ENCODE peak calls at places on chromosomes 1 and 21, in nine cellular contexts. One of them, this sample, is unnamed.

GRCh38 chr1:99943238-99943794 is 26.5 kb upstream of the SLC35A3 start:
- DNase-seq in kidney epithelial cell: no peak
- DNase-seq in GM12864: no peak
- DNase-seq in adrenal gland: no peak
- DNase-seq in neural progenitor cell: no peak
- DNase-seq in fibroblast of mammary gland: peak
- DNase-seq in colonic mucosa: no peak
- DNase-seq in astrocyte of the cerebellum: peak
- DNase-seq in progenitor cell of endocrine pancreas: no peak
- DNase-seq in this sample: no peak

GRCh38 chr1:2127181-2128145 is 67.1 kb downstream of the FAAP20 start:
- DNase-seq in kidney epithelial cell: no peak
- DNase-seq in GM12864: no peak
- DNase-seq in adrenal gland: no peak
- DNase-seq in neural progenitor cell: no peak
- DNase-seq in fibroblast of mammary gland: no peak
- DNase-seq in colonic mucosa: no peak
- DNase-seq in astrocyte of the cerebellum: no peak
- DNase-seq in progenitor cell of endocrine pancreas: no peak
- DNase-seq in this sample: no peak

GRCh38 chr1:150922519-150922975 is 3.6 kb upstream of the SETDB1 start:
- DNase-seq in kidney epithelial cell: peak
- DNase-seq in GM12864: peak
- DNase-seq in adrenal gland: peak
- DNase-seq in neural progenitor cell: peak
- DNase-seq in fibroblast of mammary gland: peak
- DNase-seq in colonic mucosa: peak
- DNase-seq in astrocyte of the cerebellum: peak
- DNase-seq in progenitor cell of endocrine pancreas: peak
- DNase-seq in this sample: peak

GRCh38 chr1:28811766-28812668 is at the start of gene OPRD1:
- DNase-seq in kidney epithelial cell: no peak
- DNase-seq in GM12864: no peak
- DNase-seq in adrenal gland: no peak
- DNase-seq in neural progenitor cell: peak
- DNase-seq in fibroblast of mammary gland: peak
- DNase-seq in colonic mucosa: no peak
- DNase-seq in astrocyte of the cerebellum: no peak
- DNase-seq in progenitor cell of endocrine pancreas: peak
- DNase-seq in this sample: no peak

GRCh38 chr1:208081972-208082371 is 162.2 kb downstream of the PLXNA2 start:
- DNase-seq in kidney epithelial cell: no peak
- DNase-seq in GM12864: no peak
- DNase-seq in adrenal gland: no peak
- DNase-seq in neural progenitor cell: peak
- DNase-seq in fibroblast of mammary gland: peak
- DNase-seq in colonic mucosa: no peak
- DNase-seq in astrocyte of the cerebellum: no peak
- DNase-seq in progenitor cell of endocrine pancreas: no peak
- DNase-seq in this sample: no peak

GRCh38 chr21:27807596-27807995 is 840.7 kb upstream of the ADAMTS5 start:
- DNase-seq in kidney epithelial cell: no peak
- DNase-seq in GM12864: no peak
- DNase-seq in adrenal gland: no peak
- DNase-seq in neural progenitor cell: no peak
- DNase-seq in fibroblast of mammary gland: no peak
- DNase-seq in colonic mucosa: no peak
- DNase-seq in astrocyte of the cerebellum: no peak
- DNase-seq in progenitor cell of endocrine pancreas: no peak
- DNase-seq in this sample: no peak

GRCh38 chr1:119582801-119583200 is 65.3 kb downstream of the ZNF697 start:
- DNase-seq in kidney epithelial cell: no peak
- DNase-seq in GM12864: no peak
- DNase-seq in adrenal gland: peak
- DNase-seq in neural progenitor cell: peak
- DNase-seq in fibroblast of mammary gland: peak
- DNase-seq in colonic mucosa: peak
- DNase-seq in astrocyte of the cerebellum: peak
- DNase-seq in progenitor cell of endocrine pancreas: peak
- DNase-seq in this sample: no peak

GRCh38 chr1:150805899-150806298 is 2.2 kb downstream of the CTSK start:
- DNase-seq in kidney epithelial cell: no peak
- DNase-seq in GM12864: no peak
- DNase-seq in adrenal gland: no peak
- DNase-seq in neural progenitor cell: no peak
- DNase-seq in fibroblast of mammary gland: no peak
- DNase-seq in colonic mucosa: no peak
- DNase-seq in astrocyte of the cerebellum: no peak
- DNase-seq in progenitor cell of endocrine pancreas: no peak
- DNase-seq in this sample: no peak

GRCh38 chr1:79501153-79501552 is 494.6 kb upstream of the ADGRL4 start:
- DNase-seq in kidney epithelial cell: no peak
- DNase-seq in GM12864: no peak
- DNase-seq in adrenal gland: no peak
- DNase-seq in neural progenitor cell: no peak
- DNase-seq in fibroblast of mammary gland: peak
- DNase-seq in colonic mucosa: no peak
- DNase-seq in astrocyte of the cerebellum: no peak
- DNase-seq in progenitor cell of endocrine pancreas: no peak
- DNase-seq in this sample: no peak

GRCh38 chr1:6867688-6868370 is 82.6 kb downstream of the CAMTA1 start:
- DNase-seq in kidney epithelial cell: no peak
- DNase-seq in GM12864: no peak
- DNase-seq in adrenal gland: no peak
- DNase-seq in neural progenitor cell: peak
- DNase-seq in fibroblast of mammary gland: no peak
- DNase-seq in colonic mucosa: no peak
- DNase-seq in astrocyte of the cerebellum: no peak
- DNase-seq in progenitor cell of endocrine pancreas: no peak
- DNase-seq in this sample: no peak

GRCh38 chr1:22275211-22275610 is 132.3 kb upstream of the WNT4 start:
- DNase-seq in kidney epithelial cell: no peak
- DNase-seq in GM12864: no peak
- DNase-seq in adrenal gland: no peak
- DNase-seq in neural progenitor cell: no peak
- DNase-seq in fibroblast of mammary gland: no peak
- DNase-seq in colonic mucosa: no peak
- DNase-seq in astrocyte of the cerebellum: no peak
- DNase-seq in progenitor cell of endocrine pancreas: no peak
- DNase-seq in this sample: no peak

GRCh38 chr1:205492774-205493173 is 11.7 kb upstream of the CDK18 start:
- DNase-seq in kidney epithelial cell: no peak
- DNase-seq in GM12864: no peak
- DNase-seq in adrenal gland: no peak
- DNase-seq in neural progenitor cell: no peak
- DNase-seq in fibroblast of mammary gland: no peak
- DNase-seq in colonic mucosa: no peak
- DNase-seq in astrocyte of the cerebellum: no peak
- DNase-seq in progenitor cell of endocrine pancreas: no peak
- DNase-seq in this sample: no peak

GRCh38 chr1:205491794-205492193 is 12.7 kb upstream of the CDK18 start:
- DNase-seq in kidney epithelial cell: no peak
- DNase-seq in GM12864: no peak
- DNase-seq in adrenal gland: no peak
- DNase-seq in neural progenitor cell: no peak
- DNase-seq in fibroblast of mammary gland: no peak
- DNase-seq in colonic mucosa: no peak
- DNase-seq in astrocyte of the cerebellum: no peak
- DNase-seq in progenitor cell of endocrine pancreas: no peak
- DNase-seq in this sample: no peak

GRCh38 chr1:205492201-205492667 is 12.2 kb upstream of the CDK18 start:
- DNase-seq in kidney epithelial cell: no peak
- DNase-seq in GM12864: no peak
- DNase-seq in adrenal gland: no peak
- DNase-seq in neural progenitor cell: no peak
- DNase-seq in fibroblast of mammary gland: no peak
- DNase-seq in colonic mucosa: no peak
- DNase-seq in astrocyte of the cerebellum: no peak
- DNase-seq in progenitor cell of endocrine pancreas: no peak
- DNase-seq in this sample: no peak

GRCh38 chr1:205494119-205494518 is 10.3 kb upstream of the CDK18 start:
- DNase-seq in kidney epithelial cell: no peak
- DNase-seq in GM12864: no peak
- DNase-seq in adrenal gland: no peak
- DNase-seq in neural progenitor cell: no peak
- DNase-seq in fibroblast of mammary gland: no peak
- DNase-seq in colonic mucosa: no peak
- DNase-seq in astrocyte of the cerebellum: no peak
- DNase-seq in progenitor cell of endocrine pancreas: no peak
- DNase-seq in this sample: no peak

GRCh38 chr1:205493241-205494085 is 11.0 kb upstream of the CDK18 start:
- DNase-seq in kidney epithelial cell: peak
- DNase-seq in GM12864: no peak
- DNase-seq in adrenal gland: peak
- DNase-seq in neural progenitor cell: no peak
- DNase-seq in fibroblast of mammary gland: peak
- DNase-seq in colonic mucosa: no peak
- DNase-seq in astrocyte of the cerebellum: peak
- DNase-seq in progenitor cell of endocrine pancreas: no peak
- DNase-seq in this sample: no peak
- TF ChIP-seq CTCF in kidney epithelial cell: no peak
- TF ChIP-seq CTCF in GM12864: no peak
- TF ChIP-seq CTCF in adrenal gland: no peak
- TF ChIP-seq CTCF in neural progenitor cell: no peak
- TF ChIP-seq CTCF in fibroblast of mammary gland: no peak
- TF ChIP-seq CTCF in colonic mucosa: no peak
- TF ChIP-seq CTCF in astrocyte of the cerebellum: no peak
- TF ChIP-seq CTCF in progenitor cell of endocrine pancreas: no peak
- TF ChIP-seq CTCF in this sample: no peak

GRCh38 chr1:231021540-231022031 is 18.5 kb downstream of the FAM89A start:
- DNase-seq in kidney epithelial cell: no peak
- DNase-seq in GM12864: no peak
- DNase-seq in adrenal gland: no peak
- DNase-seq in neural progenitor cell: no peak
- DNase-seq in fibroblast of mammary gland: peak
- DNase-seq in colonic mucosa: no peak
- DNase-seq in astrocyte of the cerebellum: no peak
- DNase-seq in progenitor cell of endocrine pancreas: no peak
- DNase-seq in this sample: no peak
- TF ChIP-seq CTCF in kidney epithelial cell: no peak
- TF ChIP-seq CTCF in GM12864: no peak
- TF ChIP-seq CTCF in adrenal gland: no peak
- TF ChIP-seq CTCF in neural progenitor cell: no peak
- TF ChIP-seq CTCF in fibroblast of mammary gland: no peak
- TF ChIP-seq CTCF in colonic mucosa: no peak
- TF ChIP-seq CTCF in astrocyte of the cerebellum: no peak
- TF ChIP-seq CTCF in progenitor cell of endocrine pancreas: no peak
- TF ChIP-seq CTCF in this sample: no peak

GRCh38 chr1:174880171-174880570 is 119.6 kb upstream of the CACYBP start:
- DNase-seq in kidney epithelial cell: no peak
- DNase-seq in GM12864: no peak
- DNase-seq in adrenal gland: no peak
- DNase-seq in neural progenitor cell: no peak
- DNase-seq in fibroblast of mammary gland: no peak
- DNase-seq in colonic mucosa: no peak
- DNase-seq in astrocyte of the cerebellum: no peak
- DNase-seq in progenitor cell of endocrine pancreas: no peak
- DNase-seq in this sample: no peak

GRCh38 chr1:174884001-174884400 is 115.7 kb upstream of the CACYBP start:
- DNase-seq in kidney epithelial cell: no peak
- DNase-seq in GM12864: no peak
- DNase-seq in adrenal gland: no peak
- DNase-seq in neural progenitor cell: no peak
- DNase-seq in fibroblast of mammary gland: no peak
- DNase-seq in colonic mucosa: no peak
- DNase-seq in astrocyte of the cerebellum: no peak
- DNase-seq in progenitor cell of endocrine pancreas: no peak
- DNase-seq in this sample: no peak

DNA sequence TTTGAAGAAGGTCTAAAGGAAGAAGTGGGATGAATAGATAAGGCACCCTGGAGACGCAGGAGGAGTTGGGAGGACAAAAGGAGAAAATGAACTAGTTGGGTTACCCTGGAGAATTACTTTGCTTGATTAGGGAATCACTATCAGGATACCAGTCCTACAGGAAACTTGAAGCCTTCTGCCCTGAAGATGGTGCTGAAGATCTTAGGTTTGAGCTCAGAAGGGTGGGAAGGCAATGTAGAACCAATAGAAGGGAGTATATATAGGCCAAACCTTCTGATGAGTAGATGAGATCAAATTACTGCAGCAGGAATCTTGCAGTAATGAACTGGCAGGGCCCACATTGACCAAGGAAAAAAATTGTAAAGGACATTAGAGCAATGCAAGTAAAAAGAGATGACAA is 116.4 kb upstream of the CACYBP start:
- DNase-seq in kidney epithelial cell: no peak
- DNase-seq in GM12864: no peak
- DNase-seq in adrenal gland: no peak
- DNase-seq in neural progenitor cell: peak
- DNase-seq in fibroblast of mammary gland: peak
- DNase-seq in colonic mucosa: no peak
- DNase-seq in astrocyte of the cerebellum: no peak
- DNase-seq in progenitor cell of endocrine pancreas: no peak
- DNase-seq in this sample: no peak
- TF ChIP-seq CTCF in kidney epithelial cell: no peak
- TF ChIP-seq CTCF in GM12864: no peak
- TF ChIP-seq CTCF in adrenal gland: no peak
- TF ChIP-seq CTCF in neural progenitor cell: peak
- TF ChIP-seq CTCF in fibroblast of mammary gland: peak
- TF ChIP-seq CTCF in colonic mucosa: no peak
- TF ChIP-seq CTCF in astrocyte of the cerebellum: no peak
- TF ChIP-seq CTCF in progenitor cell of endocrine pancreas: no peak
- TF ChIP-seq CTCF in this sample: no peak

GRCh38 chr1:230744382-230744781 is 2.8 kb upstream of the CAPN9 start:
- DNase-seq in kidney epithelial cell: peak
- DNase-seq in GM12864: no peak
- DNase-seq in adrenal gland: no peak
- DNase-seq in neural progenitor cell: no peak
- DNase-seq in fibroblast of mammary gland: peak
- DNase-seq in colonic mucosa: no peak
- DNase-seq in astrocyte of the cerebellum: peak
- DNase-seq in progenitor cell of endocrine pancreas: no peak
- DNase-seq in this sample: no peak

GRCh38 chr1:230745071-230745470 is 2.1 kb upstream of the CAPN9 start:
- DNase-seq in kidney epithelial cell: no peak
- DNase-seq in GM12864: no peak
- DNase-seq in adrenal gland: no peak
- DNase-seq in neural progenitor cell: no peak
- DNase-seq in fibroblast of mammary gland: no peak
- DNase-seq in colonic mucosa: no peak
- DNase-seq in astrocyte of the cerebellum: no peak
- DNase-seq in progenitor cell of endocrine pancreas: no peak
- DNase-seq in this sample: no peak

GRCh38 chr1:230747139-230747730 is at the start of gene CAPN9:
- DNase-seq in kidney epithelial cell: no peak
- DNase-seq in GM12864: no peak
- DNase-seq in adrenal gland: no peak
- DNase-seq in neural progenitor cell: no peak
- DNase-seq in fibroblast of mammary gland: no peak
- DNase-seq in colonic mucosa: peak
- DNase-seq in astrocyte of the cerebellum: no peak
- DNase-seq in progenitor cell of endocrine pancreas: no peak
- DNase-seq in this sample: no peak

GRCh38 chr1:230746617-230747016 is 571 bp upstream of the CAPN9 start:
- DNase-seq in kidney epithelial cell: no peak
- DNase-seq in GM12864: no peak
- DNase-seq in adrenal gland: no peak
- DNase-seq in neural progenitor cell: no peak
- DNase-seq in fibroblast of mammary gland: no peak
- DNase-seq in colonic mucosa: no peak
- DNase-seq in astrocyte of the cerebellum: no peak
- DNase-seq in progenitor cell of endocrine pancreas: no peak
- DNase-seq in this sample: no peak

GRCh38 chr1:230743874-230744273 is 3.3 kb upstream of the CAPN9 start:
- DNase-seq in kidney epithelial cell: no peak
- DNase-seq in GM12864: no peak
- DNase-seq in adrenal gland: no peak
- DNase-seq in neural progenitor cell: no peak
- DNase-seq in fibroblast of mammary gland: no peak
- DNase-seq in colonic mucosa: no peak
- DNase-seq in astrocyte of the cerebellum: no peak
- DNase-seq in progenitor cell of endocrine pancreas: no peak
- DNase-seq in this sample: no peak
- TF ChIP-seq CTCF in kidney epithelial cell: no peak
- TF ChIP-seq CTCF in GM12864: no peak
- TF ChIP-seq CTCF in adrenal gland: no peak
- TF ChIP-seq CTCF in neural progenitor cell: no peak
- TF ChIP-seq CTCF in fibroblast of mammary gland: no peak
- TF ChIP-seq CTCF in colonic mucosa: no peak
- TF ChIP-seq CTCF in astrocyte of the cerebellum: no peak
- TF ChIP-seq CTCF in progenitor cell of endocrine pancreas: no peak
- TF ChIP-seq CTCF in this sample: no peak

This sample was measured in omental fat pad.